ENCODE peak calls at places on chromosomes 2 and 18, in seven cellular contexts. One of them, this sample, is unnamed.

GRCh38 chr2:160402498-160402897 is 91.1 kb downstream of the RBMS1 start:
- DNase-seq in GM12878: no peak
- DNase-seq in T47D: no peak
- DNase-seq in K562: no peak
- DNase-seq in H1: no peak
- DNase-seq in HCT116: no peak
- DNase-seq in SK-N-SH: no peak
- DNase-seq in this sample: no peak

GRCh38 chr2:17375262-17375661 is 143.0 kb downstream of the RAD51AP2 start:
- DNase-seq in GM12878: no peak
- DNase-seq in T47D: no peak
- DNase-seq in K562: no peak
- DNase-seq in H1: no peak
- DNase-seq in HCT116: no peak
- DNase-seq in SK-N-SH: no peak
- DNase-seq in this sample: no peak

GRCh38 chr2:95284886-95285541 is 10.8 kb downstream of the PROM2 start:
- DNase-seq in GM12878: no peak
- DNase-seq in T47D: no peak
- DNase-seq in K562: no peak
- DNase-seq in H1: no peak
- DNase-seq in HCT116: no peak
- DNase-seq in SK-N-SH: no peak
- DNase-seq in this sample: no peak

GRCh38 chr2:173323371-173323770 is 31.3 kb upstream of the CDCA7 start:
- DNase-seq in GM12878: no peak
- DNase-seq in T47D: no peak
- DNase-seq in K562: no peak
- DNase-seq in H1: no peak
- DNase-seq in HCT116: no peak
- DNase-seq in SK-N-SH: no peak
- DNase-seq in this sample: no peak

GRCh38 chr2:182038579-182038978 is 52.9 kb downstream of the PPP1R1C start:
- DNase-seq in GM12878: no peak
- DNase-seq in T47D: no peak
- DNase-seq in K562: no peak
- DNase-seq in H1: no peak
- DNase-seq in HCT116: peak
- DNase-seq in SK-N-SH: no peak
- DNase-seq in this sample: no peak

GRCh38 chr2:114515901-114516300 is 73.5 kb downstream of the DPP10 start:
- DNase-seq in GM12878: no peak
- DNase-seq in T47D: no peak
- DNase-seq in K562: no peak
- DNase-seq in H1: no peak
- DNase-seq in HCT116: no peak
- DNase-seq in SK-N-SH: no peak
- DNase-seq in this sample: no peak

GRCh38 chr2:238427435-238428162 is 872 bp downstream of the ASB1 start:
- DNase-seq in GM12878: no peak
- DNase-seq in T47D: no peak
- DNase-seq in K562: no peak
- DNase-seq in H1: no peak
- DNase-seq in HCT116: no peak
- DNase-seq in SK-N-SH: no peak
- DNase-seq in this sample: no peak

GRCh38 chr2:3612639-3613523 is 18.0 kb downstream of the COLEC11 start:
- DNase-seq in GM12878: no peak
- DNase-seq in T47D: no peak
- DNase-seq in K562: no peak
- DNase-seq in H1: peak
- DNase-seq in HCT116: no peak
- DNase-seq in SK-N-SH: no peak
- DNase-seq in this sample: no peak

GRCh38 chr18:3323900-3324299 is 62.0 kb downstream of the MYL12B start:
- DNase-seq in GM12878: peak
- DNase-seq in T47D: no peak
- DNase-seq in K562: peak
- DNase-seq in H1: no peak
- DNase-seq in HCT116: no peak
- DNase-seq in SK-N-SH: no peak
- DNase-seq in this sample: no peak

GRCh38 chr2:192123847-192124246 is 70.9 kb downstream of the TMEFF2 start:
- DNase-seq in GM12878: no peak
- DNase-seq in T47D: no peak
- DNase-seq in K562: no peak
- DNase-seq in H1: no peak
- DNase-seq in HCT116: no peak
- DNase-seq in SK-N-SH: no peak
- DNase-seq in this sample: no peak

GRCh38 chr2:32363588-32363987 is 6.8 kb downstream of the BIRC6 start:
- DNase-seq in GM12878: no peak
- DNase-seq in T47D: no peak
- DNase-seq in K562: no peak
- DNase-seq in H1: no peak
- DNase-seq in HCT116: no peak
- DNase-seq in SK-N-SH: no peak
- DNase-seq in this sample: no peak

GRCh38 chr2:21804151-21804550 is 680.4 kb downstream of the TDRD15 start:
- DNase-seq in GM12878: no peak
- DNase-seq in T47D: no peak
- DNase-seq in K562: no peak
- DNase-seq in H1: no peak
- DNase-seq in HCT116: no peak
- DNase-seq in SK-N-SH: no peak
- DNase-seq in this sample: no peak

GRCh38 chr18:31819106-31819924 is 58.6 kb upstream of the SLC25A52 start:
- DNase-seq in GM12878: no peak
- DNase-seq in T47D: peak
- DNase-seq in K562: peak
- DNase-seq in H1: peak
- DNase-seq in HCT116: peak
- DNase-seq in SK-N-SH: peak
- DNase-seq in this sample: peak

GRCh38 chr18:261398-262073 is 6.3 kb downstream of the THOC1 start:
- DNase-seq in GM12878: no peak
- DNase-seq in T47D: no peak
- DNase-seq in K562: no peak
- DNase-seq in H1: no peak
- DNase-seq in HCT116: no peak
- DNase-seq in SK-N-SH: no peak
- DNase-seq in this sample: no peak

GRCh38 chr2:120254178-120254577 is 1.5 kb downstream of the RALB start:
- DNase-seq in GM12878: no peak
- DNase-seq in T47D: no peak
- DNase-seq in K562: no peak
- DNase-seq in H1: no peak
- DNase-seq in HCT116: no peak
- DNase-seq in SK-N-SH: no peak
- DNase-seq in this sample: no peak

GRCh38 chr2:109324859-109325258 is 195.9 kb downstream of the SH3RF3 start:
- DNase-seq in GM12878: no peak
- DNase-seq in T47D: no peak
- DNase-seq in K562: no peak
- DNase-seq in H1: no peak
- DNase-seq in HCT116: no peak
- DNase-seq in SK-N-SH: no peak
- DNase-seq in this sample: no peak

GRCh38 chr2:216551234-216551633 is 52.6 kb downstream of the RPL37A start:
- DNase-seq in GM12878: no peak
- DNase-seq in T47D: peak
- DNase-seq in K562: no peak
- DNase-seq in H1: no peak
- DNase-seq in HCT116: no peak
- DNase-seq in SK-N-SH: no peak
- DNase-seq in this sample: peak

GRCh38 chr2:107025869-107026380 is 140.0 kb upstream of the ST6GAL2 start:
- DNase-seq in GM12878: no peak
- DNase-seq in T47D: no peak
- DNase-seq in K562: no peak
- DNase-seq in H1: no peak
- DNase-seq in HCT116: no peak
- DNase-seq in SK-N-SH: no peak
- DNase-seq in this sample: no peak

GRCh38 chr2:216619411-216620393 is 13.5 kb upstream of the IGFBP2 start:
- DNase-seq in GM12878: no peak
- DNase-seq in T47D: peak
- DNase-seq in K562: no peak
- DNase-seq in H1: peak
- DNase-seq in HCT116: no peak
- DNase-seq in SK-N-SH: peak
- DNase-seq in this sample: peak

GRCh38 chr2:20449501-20450200 is 2.8 kb downstream of the RHOB start:
- DNase-seq in GM12878: no peak
- DNase-seq in T47D: peak
- DNase-seq in K562: no peak
- DNase-seq in H1: no peak
- DNase-seq in HCT116: no peak
- DNase-seq in SK-N-SH: no peak
- DNase-seq in this sample: peak

GRCh38 chr2:33522571-33522970 is 46.1 kb downstream of the RASGRP3 start:
- DNase-seq in GM12878: no peak
- DNase-seq in T47D: no peak
- DNase-seq in K562: no peak
- DNase-seq in H1: no peak
- DNase-seq in HCT116: no peak
- DNase-seq in SK-N-SH: no peak
- DNase-seq in this sample: no peak

GRCh38 chr18:50709215-50709614 is 110.6 kb downstream of the MRO start:
- DNase-seq in GM12878: no peak
- DNase-seq in T47D: no peak
- DNase-seq in K562: no peak
- DNase-seq in H1: no peak
- DNase-seq in HCT116: no peak
- DNase-seq in SK-N-SH: no peak
- DNase-seq in this sample: no peak

GRCh38 chr18:61738488-61738887 is 154.3 kb downstream of the RNF152 start:
- DNase-seq in GM12878: no peak
- DNase-seq in T47D: no peak
- DNase-seq in K562: no peak
- DNase-seq in H1: no peak
- DNase-seq in HCT116: no peak
- DNase-seq in SK-N-SH: no peak
- DNase-seq in this sample: no peak

GRCh38 chr2:234258562-234259141 is 208.2 kb downstream of the SPP2 start:
- DNase-seq in GM12878: no peak
- DNase-seq in T47D: no peak
- DNase-seq in K562: no peak
- DNase-seq in H1: no peak
- DNase-seq in HCT116: no peak
- DNase-seq in SK-N-SH: no peak
- DNase-seq in this sample: no peak

GRCh38 chr2:42096869-42097591 is 49.2 kb downstream of the PKDCC start:
- DNase-seq in GM12878: no peak
- DNase-seq in T47D: no peak
- DNase-seq in K562: no peak
- DNase-seq in H1: no peak
- DNase-seq in HCT116: no peak
- DNase-seq in SK-N-SH: peak
- DNase-seq in this sample: no peak

GRCh38 chr2:85183481-85183880 is 50.3 kb downstream of the TCF7L1 start:
- DNase-seq in GM12878: no peak
- DNase-seq in T47D: no peak
- DNase-seq in K562: no peak
- DNase-seq in H1: no peak
- DNase-seq in HCT116: no peak
- DNase-seq in SK-N-SH: no peak
- DNase-seq in this sample: no peak

GRCh38 chr2:128736046-128736688 is 417.5 kb upstream of the HS6ST1 start:
- DNase-seq in GM12878: no peak
- DNase-seq in T47D: no peak
- DNase-seq in K562: no peak
- DNase-seq in H1: no peak
- DNase-seq in HCT116: no peak
- DNase-seq in SK-N-SH: peak
- DNase-seq in this sample: no peak

GRCh38 chr2:128735296-128735960 is 416.8 kb upstream of the HS6ST1 start:
- DNase-seq in GM12878: no peak
- DNase-seq in T47D: no peak
- DNase-seq in K562: no peak
- DNase-seq in H1: no peak
- DNase-seq in HCT116: no peak
- DNase-seq in SK-N-SH: no peak
- DNase-seq in this sample: no peak

GRCh38 chr2:128737546-128737826 is 418.8 kb upstream of the HS6ST1 start:
- DNase-seq in GM12878: no peak
- DNase-seq in T47D: no peak
- DNase-seq in K562: no peak
- DNase-seq in H1: no peak
- DNase-seq in HCT116: no peak
- DNase-seq in SK-N-SH: no peak
- DNase-seq in this sample: no peak

GRCh38 chr2:128738446-128739110 is 419.9 kb upstream of the HS6ST1 start:
- DNase-seq in GM12878: no peak
- DNase-seq in T47D: no peak
- DNase-seq in K562: no peak
- DNase-seq in H1: no peak
- DNase-seq in HCT116: no peak
- DNase-seq in SK-N-SH: no peak
- DNase-seq in this sample: no peak

GRCh38 chr2:128736689-128737545 is 418.2 kb upstream of the HS6ST1 start:
- DNase-seq in GM12878: no peak
- DNase-seq in T47D: peak
- DNase-seq in K562: peak
- DNase-seq in H1: peak
- DNase-seq in HCT116: peak
- DNase-seq in SK-N-SH: peak
- DNase-seq in this sample: peak
- TF ChIP-seq JUND in GM12878: no peak
- TF ChIP-seq JUND in T47D: no peak
- TF ChIP-seq JUND in K562: no peak
- TF ChIP-seq JUND in H1: no peak
- TF ChIP-seq JUND in HCT116: no peak
- TF ChIP-seq JUND in SK-N-SH: no peak
- TF ChIP-seq JUND in this sample: no peak

GRCh38 chr2:102771114-102771513 is 9.3 kb downstream of the TMEM182 start:
- DNase-seq in GM12878: no peak
- DNase-seq in T47D: no peak
- DNase-seq in K562: no peak
- DNase-seq in H1: no peak
- DNase-seq in HCT116: no peak
- DNase-seq in SK-N-SH: no peak
- DNase-seq in this sample: no peak
- TF ChIP-seq JUND in GM12878: no peak
- TF ChIP-seq JUND in T47D: no peak
- TF ChIP-seq JUND in K562: no peak
- TF ChIP-seq JUND in H1: no peak
- TF ChIP-seq JUND in HCT116: no peak
- TF ChIP-seq JUND in SK-N-SH: no peak
- TF ChIP-seq JUND in this sample: no peak

GRCh38 chr2:218229239-218229638 is 12.2 kb downstream of the ARPC2 start:
- DNase-seq in GM12878: peak
- DNase-seq in T47D: no peak
- DNase-seq in K562: no peak
- DNase-seq in H1: no peak
- DNase-seq in HCT116: no peak
- DNase-seq in SK-N-SH: no peak
- DNase-seq in this sample: no peak
- TF ChIP-seq JUND in GM12878: peak
- TF ChIP-seq JUND in T47D: no peak
- TF ChIP-seq JUND in K562: no peak
- TF ChIP-seq JUND in H1: no peak
- TF ChIP-seq JUND in HCT116: peak
- TF ChIP-seq JUND in SK-N-SH: peak
- TF ChIP-seq JUND in this sample: no peak

GRCh38 chr18:73986711-73987110 is 160.9 kb downstream of the FBXO15 start:
- DNase-seq in GM12878: no peak
- DNase-seq in T47D: no peak
- DNase-seq in K562: no peak
- DNase-seq in H1: no peak
- DNase-seq in HCT116: no peak
- DNase-seq in SK-N-SH: no peak
- DNase-seq in this sample: no peak
- TF ChIP-seq JUND in GM12878: no peak
- TF ChIP-seq JUND in T47D: no peak
- TF ChIP-seq JUND in K562: no peak
- TF ChIP-seq JUND in H1: no peak
- TF ChIP-seq JUND in HCT116: no peak
- TF ChIP-seq JUND in SK-N-SH: no peak
- TF ChIP-seq JUND in this sample: no peak